ENCODE peak calls at places on chromosomes 7 and 10, in nine cellular contexts. Z, Q, X, D, J, U, N, E and S are unnamed samples.

GRCh38 chr10:26087666-26088065 is 128.9 kb upstream of the GAD2 start:
- DNase-seq in N (no peak), D (no peak), Q (no peak), Z (no peak), J (no peak), U (no peak), X (no peak), E (no peak), S (no peak)

GRCh38 chr10:31242902-31243301 is 76.1 kb upstream of the ZEB1 start:
- DNase-seq in J (no peak), N (no peak), Q (peak; percentile 31), U (no peak), Z (peak; percentile 95), X (no peak), D (peak; percentile 56), E (peak; percentile 28), S (no peak)

GRCh38 chr7:55133630-55134392 is 115.0 kb downstream of the EGFR start:
- DNase-seq in U (no peak), J (no peak), E (peak; percentile 80), Z (peak; percentile 97), D (no peak), N (no peak), Q (no peak), X (no peak), S (no peak)

GRCh38 chr10:70592746-70593512 is 9.6 kb downstream of the PRF1 start:
- DNase-seq in Z (no peak), U (no peak), J (no peak), E (no peak), X (no peak), N (peak; percentile 15), Q (no peak), D (peak; percentile 8), S (no peak)

GRCh38 chr7:69256634-69257081 is 341.6 kb upstream of the AUTS2 start:
- DNase-seq in Q (no peak), Z (no peak), D (no peak), X (no peak), J (peak; percentile 35), E (no peak), N (no peak), U (no peak), S (no peak)

GRCh38 chr10:96292971-96293909 is 11.0 kb upstream of the DNTT start:
- DNase-seq in D (no peak), Q (peak; percentile 31), J (peak; percentile 15), U (no peak), X (no peak), E (no peak), Z (peak; percentile 38), N (no peak), S (peak; percentile 33)

GRCh38 chr7:131103997-131104396 is 223.7 kb upstream of the MKLN1 start:
- DNase-seq in D (no peak), N (no peak), E (no peak), J (no peak), Z (peak; percentile 77), X (no peak), U (no peak), Q (no peak), S (no peak)

GRCh38 chr7:92768501-92769360 is 67.6 kb downstream of the CDK6 start:
- DNase-seq in Z (no peak), X (no peak), D (no peak), N (no peak), J (no peak), Q (peak; percentile 40), E (no peak), U (peak; percentile 32), S (no peak)

GRCh38 chr10:86954681-86955500 is 2.5 kb downstream of the MMRN2 start:
- DNase-seq in U (no peak), X (no peak), J (no peak), N (peak; percentile 44), Q (peak; percentile 21), E (no peak), D (no peak), Z (no peak), S (no peak)